ENCODE peak calls at places on chromosomes 12 and 14, in eight cellular contexts. Z is sigmoid colon, R is foreskin keratinocyte, H is tibial nerve, L is nephron progenitor cell, N is endothelial cell, J is AG10803, T is activated B cell treated with CpG ODN at 0.5 μM for 24 hours. A is an unnamed sample.

GRCh38 chr14:49959822-49960408 is 67.0 kb downstream of the ARF6 start:
- DNase-seq in N (no peak), J (no peak), H (no peak), Z (no peak), R (no peak), T (no peak), L (peak), A (no peak)

GRCh38 chr14:23864252-23864651 is 89.3 kb upstream of the DHRS4 start:
- DNase-seq in Z (no peak), N (no peak), J (no peak), H (no peak), L (no peak), T (no peak), R (no peak), A (no peak)

GRCh38 chr12:93223440-93224426 is 154.0 kb upstream of the NUDT4 start:
- DNase-seq in J (peak), R (no peak), H (no peak), Z (no peak), T (no peak), N (no peak), L (no peak), A (no peak)

GRCh38 chr12:27497446-27497845 is 26.6 kb upstream of the PPFIBP1 start:
- DNase-seq in R (no peak), Z (no peak), T (no peak), N (no peak), H (no peak), J (no peak), L (no peak), A (no peak)

GRCh38 chr14:104290756-104291122 is 152.4 kb downstream of the KIF26A start:
- DNase-seq in R (no peak), H (peak), T (no peak), L (no peak), J (no peak), N (no peak), Z (peak), A (peak)

GRCh38 chr12:6372403-6373003 is 2.9 kb downstream of the SCNN1A start:
- DNase-seq in J (peak), N (no peak), Z (peak), H (no peak), L (no peak), T (no peak), R (peak), A (no peak)

GRCh38 chr14:67579040-67579439 is 21.0 kb downstream of the PIGH start:
- DNase-seq in T (no peak), H (no peak), N (no peak), L (no peak), Z (peak), R (no peak), J (no peak), A (no peak)

GRCh38 chr14:92603309-92604257 is 90.0 kb downstream of the RIN3 start:
- DNase-seq in R (no peak), Z (peak), H (no peak), N (no peak), T (no peak), L (peak), J (peak), A (no peak)

GRCh38 chr12:46386360-46386867 is 13.8 kb upstream of the SLC38A2 start:
- DNase-seq in R (peak), T (no peak), L (no peak), Z (no peak), J (peak), N (no peak), H (no peak), A (no peak)

GRCh38 chr14:93725002-93725582 is 63.2 kb downstream of the PRIMA1 start:
- DNase-seq in N (no peak), L (no peak), H (no peak), J (no peak), R (no peak), T (no peak), Z (peak), A (no peak)

GRCh38 chr14:77458249-77458950 is 507 bp downstream of the AHSA1 start:
- DNase-seq in N (peak), J (no peak), R (peak), Z (no peak), H (no peak), T (peak), L (peak), A (no peak)

GRCh38 chr14:53148612-53149202 is 4.4 kb downstream of the DDHD1 start:
- DNase-seq in L (no peak), J (peak), Z (no peak), R (peak), T (no peak), H (no peak), N (no peak), A (no peak)

GRCh38 chr14:22882529-22883190 is 362 bp upstream of the REM2 start:
- DNase-seq in T (no peak), Z (peak), N (peak), L (peak), H (no peak), R (peak), J (peak), A (no peak)

GRCh38 chr12:94141004-94141764 is 7.2 kb upstream of the PLXNC1 start:
- DNase-seq in L (no peak), H (no peak), J (no peak), Z (no peak), N (no peak), T (no peak), R (no peak), A (no peak)

GRCh38 chr14:42884100-42884499 is 1277.4 kb downstream of the LRFN5 start:
- DNase-seq in T (no peak), L (no peak), Z (no peak), H (no peak), N (no peak), R (peak), J (no peak), A (no peak)

GRCh38 chr12:2691340-2692111 is 103.2 kb upstream of the FKBP4 start:
- DNase-seq in L (peak), J (no peak), T (peak), Z (no peak), N (peak), H (no peak), R (no peak), A (no peak)

GRCh38 chr14:51730674-51731073 is 79.0 kb downstream of the FRMD6 start:
- DNase-seq in N (no peak), Z (no peak), R (no peak), J (no peak), L (no peak), H (no peak), T (no peak), A (no peak)

GRCh38 chr14:26478967-26479366 is 118.9 kb downstream of the NOVA1 start:
- DNase-seq in N (no peak), Z (no peak), H (no peak), T (no peak), R (no peak), L (no peak), J (no peak), A (no peak)

GRCh38 chr12:57718641-57719528 is 19.7 kb downstream of the AGAP2 start:
- DNase-seq in H (no peak), L (no peak), R (no peak), T (no peak), N (no peak), J (no peak), Z (no peak), A (no peak)

GRCh38 chr12:86698581-86698980 is 442.4 kb upstream of the MGAT4C start:
- DNase-seq in N (no peak), R (no peak), Z (no peak), T (no peak), H (no peak), L (no peak), J (peak), A (no peak)

GRCh38 chr12:81610955-81611889 is 147.9 kb downstream of the PPFIA2 start:
- DNase-seq in T (no peak), Z (no peak), J (no peak), H (no peak), R (no peak), N (peak), L (no peak), A (no peak)

GRCh38 chr12:1666685-1667162 is 24.1 kb upstream of the ADIPOR2 start:
- DNase-seq in L (no peak), J (no peak), Z (no peak), N (no peak), T (no peak), R (no peak), H (no peak), A (no peak)

GRCh38 chr14:59969319-59969718 is 49.4 kb downstream of the LRRC9 start:
- DNase-seq in Z (no peak), N (no peak), J (no peak), L (no peak), H (no peak), T (no peak), R (peak), A (no peak)

GRCh38 chr12:122932207-122932606 is 34.1 kb downstream of the ABCB9 start:
- DNase-seq in H (no peak), J (no peak), L (no peak), T (no peak), Z (no peak), R (no peak), N (no peak), A (no peak)

GRCh38 chr14:28666961-28667360 is 99.6 kb upstream of the FOXG1 start:
- DNase-seq in Z (no peak), L (no peak), J (no peak), T (no peak), H (no peak), N (no peak), R (no peak), A (no peak)

GRCh38 chr14:68770553-68771286 is 22.1 kb downstream of the ZFP36L1 start:
- DNase-seq in J (no peak), R (no peak), Z (no peak), H (no peak), T (no peak), L (no peak), N (no peak), A (no peak)

GRCh38 chr12:5803532-5803931 is 141.5 kb downstream of the ANO2 start:
- DNase-seq in J (no peak), L (no peak), Z (no peak), N (no peak), H (no peak), T (no peak), R (no peak), A (no peak)

GRCh38 chr14:23418021-23418420 is 9.9 kb upstream of the MYH6 start:
- DNase-seq in L (no peak), R (no peak), H (no peak), Z (no peak), N (no peak), J (no peak), T (no peak), A (no peak)

GRCh38 chr14:55899531-55899930 is 218.7 kb upstream of the PELI2 start:
- DNase-seq in H (no peak), R (no peak), N (no peak), J (no peak), T (no peak), L (no peak), Z (no peak), A (no peak)

GRCh38 chr12:132596016-132596415 is 14.4 kb downstream of the LRCOL1 start:
- DNase-seq in Z (no peak), L (no peak), N (no peak), T (no peak), R (no peak), H (no peak), J (peak), A (no peak)

GRCh38 chr12:19373569-19373968 is 65.7 kb upstream of the AEBP2 start:
- DNase-seq in T (no peak), Z (no peak), H (no peak), N (no peak), J (no peak), R (no peak), L (no peak), A (no peak)

GRCh38 chr14:56271988-56272387 is 153.8 kb downstream of the PELI2 start:
- DNase-seq in J (peak), H (no peak), Z (no peak), R (peak), L (no peak), T (no peak), N (no peak), A (no peak)

GRCh38 chr12:115444336-115444735 is 760.4 kb upstream of the TBX3 start:
- DNase-seq in T (no peak), L (no peak), J (peak), Z (no peak), H (no peak), N (no peak), R (no peak), A (no peak)

GRCh38 chr14:105395538-105395854 is 2.8 kb upstream of the TEX22 start:
- DNase-seq in N (no peak), J (no peak), Z (no peak), L (no peak), R (no peak), T (no peak), H (no peak), A (no peak)

GRCh38 chr14:105013150-105013787 is 7.6 kb downstream of the CDCA4 start:
- DNase-seq in R (no peak), N (no peak), T (no peak), J (peak), H (no peak), L (no peak), Z (no peak), A (no peak)

GRCh38 chr14:89242871-89243270 is 174.2 kb downstream of the FOXN3 start:
- DNase-seq in Z (no peak), H (no peak), J (no peak), L (no peak), T (no peak), N (no peak), R (no peak), A (no peak)
- TF ChIP-seq CTCF in Z (no peak), H (no peak), J (no peak), L (no peak), T (no peak), N (no peak), R (no peak), A (no peak)

GRCh38 chr14:98489115-98489514 is 782.9 kb downstream of the BCL11B start:
- DNase-seq in H (no peak), N (no peak), Z (no peak), J (no peak), L (no peak), R (peak), T (no peak), A (no peak)
- TF ChIP-seq CTCF in H (no peak), N (no peak), Z (no peak), J (no peak), L (no peak), R (no peak), T (no peak), A (no peak)

DNA sequence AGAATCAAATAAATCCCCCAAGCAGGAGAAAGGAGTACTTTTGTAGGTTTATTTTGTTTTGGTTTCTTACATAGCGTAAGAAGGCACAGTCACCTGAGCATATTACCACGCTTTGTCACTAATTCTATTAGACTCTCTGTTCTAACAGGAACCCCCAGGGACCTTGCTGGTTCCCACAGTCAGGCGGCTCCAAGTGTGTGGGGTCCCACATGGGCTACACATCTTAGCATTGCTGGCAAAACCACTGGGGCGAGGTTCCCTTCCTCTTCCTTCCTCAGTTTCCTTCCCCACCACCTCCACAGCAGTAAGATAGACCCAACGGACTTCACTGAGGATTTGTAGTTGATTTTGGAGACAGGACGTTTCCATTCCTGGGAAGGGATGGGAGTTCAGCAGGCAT is 49.1 kb downstream of the TMEM132C start:
- DNase-seq in J (no peak), L (no peak), T (no peak), Z (no peak), N (no peak), H (no peak), R (no peak), A (no peak)
- TF ChIP-seq CTCF in J (no peak), L (no peak), T (no peak), Z (no peak), N (no peak), H (no peak), R (no peak), A (no peak)

GRCh38 chr12:121209629-121210572 is at the start of gene P2RX4:
- DNase-seq in J (peak), R (peak), N (peak), L (peak), H (peak), T (peak), Z (peak), A (peak)
- TF ChIP-seq CTCF in J (no peak), R (peak), N (no peak), L (no peak), H (peak), T (no peak), Z (no peak), A (no peak)

GRCh38 chr12:128971802-128972201 is 118.5 kb downstream of the GLT1D1 start:
- DNase-seq in T (no peak), L (no peak), H (no peak), J (no peak), N (no peak), R (no peak), Z (no peak), A (no peak)
- TF ChIP-seq CTCF in T (no peak), L (no peak), H (no peak), J (no peak), N (no peak), R (no peak), Z (no peak), A (no peak)